ENCODE peak calls at places on chromosomes 11 and 22, in seven cellular contexts. P is GM23338, V is PC-3, E is neural progenitor cell, J is HCT116, U is MM.1S, I is hepatocyte. O is an unnamed sample.

GRCh38 chr11:130516175-130516867 is 67.9 kb downstream of the ADAMTS15 start:
- DNase-seq in P (peak; percentile 30), V (no peak), E (no peak), J (no peak), U (no peak), I (no peak), O (no peak)

GRCh38 chr22:25060522-25061071 is 108.1 kb downstream of the KIAA1671 start:
- DNase-seq in P (no peak), V (no peak), E (no peak), J (no peak), U (no peak), I (no peak), O (no peak)

GRCh38 chr22:35632902-35633301 is 15.3 kb upstream of the APOL6 start:
- DNase-seq in P (no peak), V (no peak), E (no peak), J (no peak), U (no peak), I (no peak), O (no peak)

GRCh38 chr11:33655842-33656600 is 44.6 kb downstream of the C11orf91 start:
- DNase-seq in P (no peak), V (no peak), E (no peak), J (no peak), U (no peak), I (no peak), O (no peak)

GRCh38 chr22:25334091-25334490 is 114.7 kb downstream of the CRYBB2 start:
- DNase-seq in P (peak; percentile 95), V (peak; percentile 22), E (peak; percentile 87), J (peak; percentile 36), U (peak; percentile 63), I (peak; percentile 53), O (peak; percentile 55)

GRCh38 chr22:25666308-25666707 is 75.7 kb upstream of the MYO18B start:
- DNase-seq in P (peak; percentile 34), V (no peak), E (no peak), J (no peak), U (no peak), I (peak; percentile 44), O (no peak)

GRCh38 chr22:23281406-23282088 is 101.2 kb downstream of the BCR start:
- DNase-seq in P (peak; percentile 93), V (peak; percentile 76), E (peak; percentile 89), J (peak; percentile 19), U (peak; percentile 77), I (peak; percentile 88), O (peak; percentile 71)

GRCh38 chr11:11981840-11982239 is 26.6 kb downstream of the DKK3 start:
- DNase-seq in P (no peak), V (no peak), E (no peak), J (no peak), U (no peak), I (no peak), O (no peak)

GRCh38 chr11:61609970-61610347 is 29.1 kb upstream of the SYT7 start:
- DNase-seq in P (peak; percentile 72), V (peak; percentile 28), E (peak; percentile 64), J (no peak), U (no peak), I (peak; percentile 77), O (peak; percentile 54)

GRCh38 chr11:112285918-112286317 is 25.3 kb upstream of the PLET1 start:
- DNase-seq in P (peak; percentile 28), V (no peak), E (peak; percentile 36), J (no peak), U (no peak), I (peak; percentile 40), O (peak; percentile 56)

GRCh38 chr11:16148301-16148787 is 208.0 kb downstream of the SOX6 start:
- DNase-seq in P (no peak), V (no peak), E (peak; percentile 55), J (no peak), U (no peak), I (peak; percentile 32), O (no peak)

GRCh38 chr11:84899134-84899533 is 728.0 kb downstream of the DLG2 start:
- DNase-seq in P (no peak), V (no peak), E (no peak), J (no peak), U (no peak), I (no peak), O (peak; percentile 56)

GRCh38 chr11:128669491-128669890 is 24.4 kb upstream of the FLI1 start:
- DNase-seq in P (no peak), V (peak; percentile 61), E (no peak), J (no peak), U (no peak), I (no peak), O (peak; percentile 82)

GRCh38 chr11:126163779-126164178 is 47.7 kb downstream of the RPUSD4 start:
- DNase-seq in P (no peak), V (no peak), E (no peak), J (no peak), U (no peak), I (no peak), O (no peak)

GRCh38 chr22:26367402-26368245 is 61.4 kb upstream of the ASPHD2 start:
- DNase-seq in P (peak; percentile 93), V (peak; percentile 68), E (peak; percentile 86), J (peak; percentile 59), U (peak; percentile 66), I (peak; percentile 73), O (peak; percentile 77)

GRCh38 chr11:63888170-63889086 is 28.5 kb downstream of the RCOR2 start:
- DNase-seq in P (peak; percentile 84), V (peak; percentile 86), E (peak; percentile 54), J (no peak), U (peak; percentile 88), I (peak; percentile 85), O (peak; percentile 78)

GRCh38 chr22:43090130-43090789 is 1.1 kb upstream of the TTLL1 start:
- DNase-seq in P (no peak), V (peak; percentile 84), E (peak; percentile 28), J (peak; percentile 90), U (peak; percentile 67), I (peak; percentile 75), O (peak; percentile 95)

GRCh38 chr11:61045271-61045670 is 57.0 kb upstream of the CD5 start:
- DNase-seq in P (no peak), V (peak; percentile 47), E (no peak), J (no peak), U (no peak), I (no peak), O (no peak)

GRCh38 chr22:41537203-41537602 is 7.1 kb downstream of the POLR3H start:
- DNase-seq in P (no peak), V (no peak), E (no peak), J (no peak), U (no peak), I (no peak), O (no peak)

GRCh38 chr11:33375236-33375635 is 118.1 kb downstream of the HIPK3 start:
- DNase-seq in P (peak; percentile 28), V (no peak), E (no peak), J (no peak), U (no peak), I (no peak), O (no peak)

GRCh38 chr22:27642104-27642800 is 159.3 kb downstream of the MN1 start:
- DNase-seq in P (no peak), V (no peak), E (peak; percentile 79), J (no peak), U (no peak), I (no peak), O (no peak)

GRCh38 chr11:3840289-3840869 is 380 bp downstream of the RHOG start:
- DNase-seq in P (peak; percentile 51), V (no peak), E (peak; percentile 81), J (no peak), U (no peak), I (peak; percentile 23), O (peak; percentile 38)

GRCh38 chr22:39242389-39242808 is 2.4 kb downstream of the PDGFB start:
- DNase-seq in P (peak; percentile 77), V (no peak), E (peak; percentile 72), J (no peak), U (peak; percentile 32), I (no peak), O (no peak)
- H3K4me2 ChIP-seq in P (peak overlapping the region; percentile 92), V (peak overlapping the region; percentile 93), E (peak overlapping the region; percentile 98), J (peak overlapping the region; percentile 98), U (peak overlapping the region; percentile 98), I (peak overlapping the region; percentile 98), O (no peak overlapping the region)

GRCh38 chr22:45510376-45511232 is 7.9 kb downstream of the FBLN1 start:
- DNase-seq in P (no peak), V (no peak), E (no peak), J (no peak), U (no peak), I (no peak), O (peak; percentile 44)
- H3K27ac ChIP-seq in P (peak overlapping the region; percentile 59), V (no peak overlapping the region), E (peak overlapping the region; percentile 49), J (no peak overlapping the region), U (no peak overlapping the region), I (peak overlapping the region; percentile 79), O (peak overlapping the region; percentile 83)

DNA sequence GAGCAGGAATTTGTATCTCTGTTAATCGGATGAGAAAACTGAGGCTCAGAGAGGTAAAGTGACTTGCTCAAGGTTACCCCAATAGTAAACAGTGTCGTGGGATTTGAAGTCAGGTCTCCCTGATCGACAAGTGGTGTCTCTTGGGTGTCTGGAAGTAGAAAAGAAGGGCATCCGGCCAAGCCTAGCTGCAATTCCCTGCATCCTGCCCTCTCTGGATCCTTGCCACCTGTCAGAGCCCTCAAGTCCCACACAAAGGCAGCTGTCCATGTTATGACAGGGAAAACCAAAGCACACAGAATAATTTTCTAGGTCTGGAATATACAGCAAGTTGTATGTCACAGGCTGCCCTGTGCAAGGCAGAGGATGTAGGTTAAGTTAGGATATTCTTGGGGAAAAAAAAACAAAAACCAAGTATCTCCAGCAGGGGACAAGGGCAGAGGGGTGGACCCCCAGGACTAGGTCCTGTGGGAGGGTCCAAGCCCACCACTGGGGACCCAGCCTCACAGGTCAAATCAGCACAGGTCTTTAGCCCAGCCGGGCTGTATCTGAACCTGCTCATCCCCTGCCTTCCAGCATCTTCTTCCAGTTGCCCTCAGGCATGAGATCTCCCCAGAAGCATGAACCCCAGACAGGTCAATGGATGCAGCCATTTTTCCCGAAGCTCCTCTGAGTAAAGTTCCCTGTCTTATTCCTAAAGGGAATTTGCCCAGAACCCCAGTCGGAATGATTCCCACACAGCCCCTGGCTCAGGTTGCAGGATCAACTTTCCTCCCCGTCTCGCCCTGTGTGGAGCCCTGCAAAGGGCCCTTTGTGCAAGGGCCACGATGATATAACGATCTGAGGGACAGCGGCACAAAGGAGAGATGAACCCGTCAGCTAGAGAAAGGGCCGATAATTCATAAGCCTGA is 15.1 kb downstream of the USH1C start:
- DNase-seq in P (no peak), V (no peak), E (no peak), J (no peak), U (no peak), I (no peak), O (no peak)
- TF ChIP-seq EZH2phosphoT487 in P (no peak), V (no peak), E (no peak), J (no peak), U (no peak), I (no peak), O (no peak)

DNA sequence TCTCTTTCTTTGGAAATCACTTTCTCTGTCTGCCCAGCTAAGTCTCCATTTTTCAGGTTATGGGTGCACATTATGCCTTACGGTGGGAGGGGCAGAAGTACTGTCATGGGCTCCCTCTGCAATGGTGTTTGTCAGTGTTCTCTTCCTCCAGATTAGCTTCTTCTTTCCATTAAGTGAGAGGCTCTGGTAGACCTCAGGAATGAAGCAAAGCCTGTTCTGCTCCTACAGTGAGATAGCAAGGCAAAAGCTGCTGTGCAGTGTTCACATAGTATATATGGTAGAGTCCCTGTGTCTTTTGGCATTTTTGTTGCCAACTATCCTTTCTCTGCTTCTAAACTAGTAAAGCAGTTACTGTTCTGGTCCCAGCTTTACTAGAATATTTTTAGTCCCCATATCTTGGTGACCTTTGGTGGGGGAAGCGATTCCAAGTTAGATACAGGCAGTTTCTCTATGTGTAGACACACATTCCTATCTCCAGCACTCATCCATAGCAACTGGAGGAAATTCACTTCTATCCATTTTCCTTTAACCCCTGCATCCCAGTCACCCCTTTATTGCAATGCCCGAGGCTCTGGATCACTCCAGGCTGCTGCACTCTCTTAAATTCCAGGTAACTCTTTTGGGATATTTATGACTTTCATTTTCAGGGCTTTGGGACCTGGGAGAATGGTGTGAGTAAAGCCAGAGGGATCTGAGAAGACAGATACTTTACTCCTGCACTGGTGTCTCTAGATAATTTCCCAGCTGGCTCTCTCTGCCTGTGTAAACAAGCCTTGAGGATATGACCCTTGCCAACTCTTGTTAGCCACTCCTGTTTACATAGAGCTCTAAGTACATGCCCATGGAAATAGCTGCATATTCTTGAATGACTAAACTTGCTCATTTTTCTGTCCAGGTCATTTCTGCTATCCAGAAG is 3.9 kb upstream of the TRIM34 start:
- DNase-seq in P (no peak), V (peak; percentile 87), E (no peak), J (no peak), U (no peak), I (peak; percentile 73), O (peak; percentile 91)
- H3K4me2 ChIP-seq in P (peak overlapping the region; percentile 24), V (peak overlapping the region; percentile 86), E (no peak overlapping the region), J (no peak overlapping the region), U (no peak overlapping the region), I (peak overlapping the region; percentile 65), O (peak overlapping the region; percentile 83)

O was measured in GM23248.